ENCODE peak calls at places on chromosomes 16 and 17, in eight cellular contexts. L is HCT116; Z is NB4; O is osteocyte; B is neural crest cell; J is stimulated activated CD4-positive, alpha-beta T cell treated with anti-CD3 and anti-CD28 coated beads, Interleukin-4, amount 100 ng/mL, for 1 hour; S is neuronal stem cell; U is GM23338. I is an unnamed sample.

GRCh38 chr17:6894206-6894528 is 62.6 kb upstream of the TEKT1 start:
- DNase-seq in L (no peak), Z (no peak), O (no peak), B (no peak), J (peak; percentile 16), S (peak; percentile 44), U (peak; percentile 90), I (peak; percentile 69)

GRCh38 chr17:20310481-20310880 is 156.9 kb downstream of the LGALS9B start:
- DNase-seq in L (no peak), Z (no peak), O (no peak), B (no peak), J (no peak), S (no peak), U (no peak), I (no peak)

GRCh38 chr17:40727447-40728231 is 24.1 kb upstream of the KRT24 start:
- DNase-seq in L (no peak), Z (no peak), O (no peak), B (no peak), J (no peak), S (no peak), U (no peak), I (no peak)

GRCh38 chr16:66164581-66164980 is 201.9 kb upstream of the CDH5 start:
- DNase-seq in L (no peak), Z (no peak), O (no peak), B (no peak), J (no peak), S (no peak), U (no peak), I (no peak)

GRCh38 chr16:81548901-81549546 is 104.4 kb downstream of the CMIP start:
- DNase-seq in L (no peak), Z (peak; percentile 74), O (no peak), B (no peak), J (no peak), S (no peak), U (no peak), I (no peak)

GRCh38 chr17:67638871-67639270 is 78.9 kb upstream of the NOL11 start:
- DNase-seq in L (no peak), Z (no peak), O (no peak), B (no peak), J (no peak), S (no peak), U (no peak), I (no peak)

GRCh38 chr17:3796822-3797170 is 4.2 kb downstream of the ITGAE start:
- DNase-seq in L (no peak), Z (no peak), O (no peak), B (no peak), J (no peak), S (no peak), U (no peak), I (no peak)

GRCh38 chr17:63557416-63557815 is 7.1 kb downstream of the DCAF7 start:
- DNase-seq in L (no peak), Z (no peak), O (no peak), B (no peak), J (no peak), S (no peak), U (no peak), I (no peak)

GRCh38 chr17:83179811-83180210 is 100.4 kb downstream of the METRNL start:
- DNase-seq in L (no peak), Z (no peak), O (peak; percentile 59), B (no peak), J (no peak), S (no peak), U (no peak), I (no peak)

GRCh38 chr17:45700171-45701090 is 83.7 kb upstream of the CRHR1 start:
- DNase-seq in L (no peak), Z (no peak), O (no peak), B (no peak), J (no peak), S (no peak), U (no peak), I (no peak)

GRCh38 chr17:79800325-79801155 is 3.7 kb upstream of the CBX8 start:
- DNase-seq in L (peak; percentile 50), Z (peak; percentile 77), O (no peak), B (no peak), J (peak; percentile 60), S (no peak), U (peak; percentile 92), I (no peak)

GRCh38 chr16:54000361-54000760 is 286.2 kb downstream of the IRX3 start:
- DNase-seq in L (no peak), Z (no peak), O (no peak), B (no peak), J (no peak), S (no peak), U (no peak), I (no peak)

GRCh38 chr16:9139965-9140364 is 48.5 kb downstream of the HAPSTR1 start:
- DNase-seq in L (peak; percentile 59), Z (peak; percentile 45), O (no peak), B (no peak), J (no peak), S (no peak), U (peak; percentile 86), I (peak; percentile 41)

GRCh38 chr16:89093602-89094251 is at the start of gene ACSF3:
- DNase-seq in L (no peak), Z (peak; percentile 79), O (no peak), B (peak; percentile 41), J (peak; percentile 74), S (peak; percentile 40), U (peak; percentile 60), I (peak; percentile 49)

GRCh38 chr17:48470388-48471034 is 40.5 kb upstream of the SKAP1 start:
- DNase-seq in L (peak; percentile 64), Z (no peak), O (no peak), B (no peak), J (no peak), S (no peak), U (peak; percentile 55), I (no peak)

GRCh38 chr17:34090593-34090992 is 164.5 kb upstream of the CCL2 start:
- DNase-seq in L (no peak), Z (no peak), O (no peak), B (no peak), J (no peak), S (no peak), U (no peak), I (no peak)

GRCh38 chr17:12580640-12581039 is 85.0 kb upstream of the MYOCD start:
- DNase-seq in L (no peak), Z (no peak), O (no peak), B (no peak), J (no peak), S (no peak), U (no peak), I (no peak)

GRCh38 chr16:11494029-11494428 is 92.7 kb downstream of the LITAF start:
- DNase-seq in L (no peak), Z (no peak), O (no peak), B (no peak), J (no peak), S (no peak), U (no peak), I (no peak)

GRCh38 chr17:78341559-78342437 is 18.1 kb downstream of the SOCS3 start:
- DNase-seq in L (no peak), Z (no peak), O (peak; percentile 88), B (peak; percentile 44), J (no peak), S (peak; percentile 61), U (peak; percentile 88), I (peak; percentile 76)

GRCh38 chr16:79267781-79268180 is 332.8 kb downstream of the MAF start:
- DNase-seq in L (no peak), Z (no peak), O (no peak), B (no peak), J (peak; percentile 46), S (no peak), U (no peak), I (no peak)

GRCh38 chr16:85253127-85253941 is 141.1 kb upstream of the CIBAR2 start:
- DNase-seq in L (no peak), Z (peak; percentile 74), O (peak; percentile 89), B (peak; percentile 77), J (peak; percentile 71), S (peak; percentile 63), U (peak; percentile 80), I (peak; percentile 79)

GRCh38 chr17:79833744-79834574 is 5.3 kb downstream of the CBX4 start:
- DNase-seq in L (no peak), Z (no peak), O (peak; percentile 84), B (no peak), J (no peak), S (no peak), U (peak; percentile 62), I (no peak)

GRCh38 chr17:48556534-48557401 is 11.9 kb upstream of the HOXB2 start:
- DNase-seq in L (no peak), Z (no peak), O (no peak), B (no peak), J (no peak), S (no peak), U (no peak), I (no peak)

GRCh38 chr16:84115919-84116719 is 623 bp downstream of the MBTPS1 start:
- DNase-seq in L (no peak), Z (peak; percentile 70), O (no peak), B (no peak), J (no peak), S (no peak), U (no peak), I (no peak)

GRCh38 chr17:42508426-42509164 is 27.4 kb upstream of the NAGLU start:
- DNase-seq in L (no peak), Z (no peak), O (no peak), B (no peak), J (no peak), S (no peak), U (no peak), I (no peak)

GRCh38 chr16:81861915-81862314 is 82.8 kb downstream of the PLCG2 start:
- DNase-seq in L (no peak), Z (no peak), O (no peak), B (no peak), J (no peak), S (no peak), U (no peak), I (no peak)

GRCh38 chr17:48804936-48805411 is 12.1 kb downstream of the TTLL6 start:
- DNase-seq in L (peak; percentile 77), Z (peak; percentile 68), O (peak; percentile 87), B (peak; percentile 83), J (peak; percentile 71), S (peak; percentile 75), U (peak; percentile 93), I (peak; percentile 85)

GRCh38 chr16:89309438-89310122 is 92.1 kb downstream of the ZNF778 start:
- DNase-seq in L (no peak), Z (no peak), O (no peak), B (no peak), J (no peak), S (no peak), U (no peak), I (no peak)

GRCh38 chr17:8326591-8327583 is 12.8 kb upstream of the ODF4 start:
- DNase-seq in L (no peak), Z (peak; percentile 73), O (no peak), B (peak; percentile 26), J (peak; percentile 10), S (no peak), U (peak; percentile 61), I (peak; percentile 50)

GRCh38 chr16:11572301-11572995 is 14.3 kb downstream of the LITAF start:
- DNase-seq in L (no peak), Z (no peak), O (no peak), B (no peak), J (peak; percentile 10), S (no peak), U (peak; percentile 19), I (no peak)

I was measured in endothelial cell.